ENCODE peak calls at places on chromosomes 13 and 19, in five cellular contexts. J is uterus, Z is suprapubic skin, D is stomach, W is body of pancreas. R is an unnamed sample.
A peak's percentile ranks its signal among the peaks of the same experiment; 100 is the strongest.

GRCh38 chr19:23802290-23802689 is 43.6 kb upstream of the ZNF681 start:
- DNase-seq in J (no peak), Z (no peak), D (no peak), W (no peak), R (no peak)

GRCh38 chr13:38210928-38211596 is 138.6 kb upstream of the UFM1 start:
- DNase-seq in J (no peak), Z (no peak), D (no peak), W (no peak), R (no peak)

GRCh38 chr13:20186771-20187170 is 6.0 kb downstream of the GJB2 start:
- DNase-seq in J (no peak), Z (no peak), D (no peak), W (no peak), R (no peak)

GRCh38 chr19:42468273-42468796 is 25.6 kb upstream of the CXCL17 start:
- DNase-seq in J (no peak), Z (no peak), D (no peak), W (no peak), R (peak; percentile 89)

GRCh38 chr13:106683918-106684317 is 116.0 kb upstream of the ARGLU1 start:
- DNase-seq in J (no peak), Z (no peak), D (no peak), W (no peak), R (no peak)

GRCh38 chr19:3335431-3336350 is 30.7 kb upstream of the NFIC start:
- DNase-seq in J (peak; percentile 54), Z (no peak), D (peak; percentile 77), W (peak; percentile 90), R (no peak)

GRCh38 chr19:33441828-33442227 is 68.3 kb downstream of the CEBPG start:
- DNase-seq in J (peak; percentile 1), Z (no peak), D (no peak), W (no peak), R (no peak)

GRCh38 chr19:15225797-15226196 is 6.5 kb downstream of the EPHX3 start:
- DNase-seq in J (no peak), Z (no peak), D (no peak), W (no peak), R (no peak)

GRCh38 chr19:19662866-19663291 is 597 bp downstream of the ATP13A1 start:
- DNase-seq in J (no peak), Z (peak; percentile 73), D (no peak), W (no peak), R (no peak)

GRCh38 chr13:72295173-72295572 is 428.2 kb upstream of the DACH1 start:
- DNase-seq in J (no peak), Z (no peak), D (no peak), W (no peak), R (no peak)

GRCh38 chr19:46442808-46443450 is 14.2 kb upstream of the PNMA8C start:
- DNase-seq in J (peak; percentile 59), Z (no peak), D (peak; percentile 55), W (peak; percentile 62), R (peak; percentile 41)

GRCh38 chr13:24183741-24184182 is 23.2 kb downstream of the SPATA13 start:
- DNase-seq in J (no peak), Z (no peak), D (no peak), W (peak; percentile 85), R (no peak)

GRCh38 chr19:44623080-44623479 is 9.7 kb downstream of the IGSF23 start:
- DNase-seq in J (no peak), Z (no peak), D (no peak), W (peak; percentile 26), R (no peak)

GRCh38 chr19:54137913-54138776 is 583 bp downstream of the CNOT3 start:
- DNase-seq in J (peak; percentile 40), Z (no peak), D (no peak), W (peak; percentile 35), R (peak; percentile 67)

GRCh38 chr19:13795595-13796300 is 505 bp downstream of the ZSWIM4 start:
- DNase-seq in J (no peak), Z (no peak), D (no peak), W (peak; percentile 45), R (peak; percentile 31)

GRCh38 chr13:44396295-44396962 is 22.8 kb downstream of the SERP2 start:
- DNase-seq in J (no peak), Z (no peak), D (no peak), W (no peak), R (no peak)

GRCh38 chr13:51230473-51231105 is 8.4 kb downstream of the FAM124A start:
- DNase-seq in J (peak; percentile 83), Z (no peak), D (peak; percentile 72), W (peak; percentile 60), R (no peak)

GRCh38 chr19:33224694-33225457 is 774 bp downstream of the SLC7A10 start:
- DNase-seq in J (no peak), Z (no peak), D (no peak), W (no peak), R (no peak)

GRCh38 chr13:96091164-96091931 is 1.4 kb downstream of the HS6ST3 start:
- DNase-seq in J (peak; percentile 43), Z (peak; percentile 75), D (peak; percentile 33), W (peak; percentile 41), R (no peak)

GRCh38 chr13:54573186-54573585 is 1544.6 kb downstream of the OLFM4 start:
- DNase-seq in J (no peak), Z (no peak), D (no peak), W (no peak), R (no peak)

GRCh38 chr13:45194081-45194939 is 6.5 kb downstream of the KCTD4 start:
- DNase-seq in J (no peak), Z (no peak), D (no peak), W (peak; percentile 21), R (no peak)

GRCh38 chr19:38693380-38694223 is 46.2 kb downstream of the ACTN4 start:
- DNase-seq in J (no peak), Z (no peak), D (no peak), W (peak; percentile 76), R (peak; percentile 89)

GRCh38 chr19:31340059-31341025 is 8.9 kb downstream of the TSHZ3 start:
- DNase-seq in J (peak; percentile 56), Z (no peak), D (no peak), W (no peak), R (no peak)

GRCh38 chr19:43809762-43810696 is 7.8 kb upstream of the LYPD5 start:
- DNase-seq in J (no peak), Z (no peak), D (no peak), W (no peak), R (no peak)

DNA sequence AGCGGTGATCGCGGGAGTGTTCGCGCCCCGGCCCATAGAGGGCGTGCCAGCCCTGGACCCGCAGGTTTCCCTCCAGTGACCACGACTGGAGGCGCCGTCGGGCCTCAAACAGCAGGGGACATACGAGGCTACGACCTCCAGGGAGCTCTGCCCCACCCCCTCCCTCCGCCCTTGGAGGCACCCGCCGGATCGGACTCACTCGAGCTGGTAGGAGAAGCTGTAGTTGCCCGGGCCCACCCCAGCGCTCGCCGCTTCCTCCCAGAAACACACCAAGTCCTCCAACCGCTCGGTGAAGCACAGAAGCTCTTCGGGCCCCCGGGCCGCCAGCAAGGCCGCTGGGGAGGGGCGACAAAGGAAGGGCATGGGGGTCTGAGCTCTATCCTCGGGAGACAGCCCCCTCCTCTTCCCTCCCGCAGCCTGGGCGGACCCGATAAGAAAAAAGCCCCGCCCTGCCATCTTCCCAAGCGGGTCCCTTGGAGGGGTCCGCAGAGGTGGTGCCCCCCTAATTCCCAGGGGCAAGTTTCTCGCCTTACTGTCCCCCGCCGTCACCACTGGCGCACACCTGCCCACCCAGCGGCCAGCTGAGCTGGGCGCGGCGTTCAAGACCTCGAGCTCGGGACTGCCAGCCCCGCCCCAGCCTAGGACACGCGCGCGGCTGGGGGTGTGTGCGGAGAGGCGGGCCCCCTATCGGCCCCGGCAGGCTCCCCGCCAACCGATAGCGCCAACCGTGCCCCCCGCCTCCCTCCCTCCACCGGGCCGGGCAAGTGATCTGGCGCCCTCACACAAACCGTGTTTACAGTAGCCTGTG is 1.0 kb downstream of the EPOR start:
- DNase-seq in J (no peak), Z (no peak), D (peak; percentile 71), W (peak; percentile 63), R (no peak)
- TF ChIP-seq POLR2A in J (no peak), Z (no peak), D (no peak), W (no peak), R (no peak)

DNA sequence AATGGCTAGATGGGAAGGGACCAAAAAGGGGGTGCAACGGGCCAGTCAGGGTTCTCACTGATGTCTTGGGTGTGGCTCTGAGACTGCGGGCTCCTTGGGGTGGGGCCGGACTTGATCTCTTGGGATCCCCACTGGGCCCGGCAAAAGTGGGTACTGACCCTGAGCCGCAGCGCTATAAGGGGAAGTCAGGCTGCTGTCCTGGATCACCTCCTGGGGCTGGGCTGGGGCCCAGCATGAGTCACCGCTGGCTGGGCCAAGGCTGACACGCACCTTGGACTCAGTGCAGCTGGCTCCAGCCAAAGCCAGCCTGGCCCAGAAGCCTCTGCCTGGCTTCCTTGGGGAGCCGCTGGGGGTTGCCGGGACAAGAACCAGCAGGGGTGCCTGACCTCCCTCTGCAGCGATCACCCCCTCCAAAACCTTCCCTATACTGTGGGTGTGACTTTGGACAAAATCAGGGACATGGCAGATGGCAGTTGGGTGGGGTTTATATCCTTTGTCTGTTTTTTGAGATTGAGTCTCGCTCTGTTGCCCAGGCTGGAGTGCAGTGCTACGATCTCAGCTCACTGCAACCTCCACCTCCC is 614 bp upstream of the IQCN start:
- DNase-seq in J (peak; percentile 95), Z (peak; percentile 92), D (peak; percentile 89), W (peak; percentile 95), R (peak; percentile 92)
- TF ChIP-seq POLR2A in J (no peak), Z (no peak), D (no peak), W (peak; percentile 57), R (no peak)

DNA sequence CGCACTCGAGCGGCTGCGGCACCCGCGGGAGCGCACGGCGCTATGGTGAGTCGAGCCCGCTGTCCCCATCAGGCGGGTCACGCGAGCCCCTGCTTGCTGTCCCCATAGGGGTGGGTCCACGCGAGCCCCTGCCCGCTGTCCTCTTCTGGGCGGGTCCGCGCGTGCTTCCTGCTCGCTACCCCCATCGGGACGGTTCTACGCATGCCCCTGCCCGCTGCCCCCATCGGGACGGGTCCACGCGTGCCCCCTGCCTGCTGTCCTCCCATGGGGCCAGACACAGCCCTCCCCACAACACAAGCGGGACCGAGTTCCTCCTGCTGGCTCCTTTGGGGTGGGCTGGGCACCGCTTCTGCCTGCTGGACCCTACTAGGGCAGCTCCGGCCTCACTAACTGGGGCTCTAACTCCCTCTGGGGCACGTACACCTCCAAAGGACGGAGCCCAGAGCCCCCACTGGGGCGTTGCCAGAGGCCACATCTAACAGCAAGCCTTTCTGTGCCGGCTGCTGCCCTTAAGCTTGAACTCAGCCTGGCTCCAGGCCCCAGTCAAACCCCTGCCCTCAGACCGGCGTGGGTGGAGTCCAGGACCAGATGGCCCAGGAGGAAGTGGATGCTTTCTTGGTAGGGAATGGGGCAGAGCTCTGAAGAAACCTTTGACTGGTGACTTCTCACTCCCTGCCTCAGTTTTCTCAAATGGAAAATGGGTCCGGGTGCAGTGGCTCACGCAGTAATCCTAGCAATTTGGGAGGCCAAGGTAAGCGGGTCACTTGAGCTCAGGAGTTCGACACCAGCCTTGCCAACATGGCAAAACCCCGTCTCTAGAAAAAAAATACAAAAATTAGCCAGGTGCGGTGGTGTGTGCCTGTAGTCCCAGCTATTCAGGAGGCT is 722 bp downstream of the COLGALT1 start:
- DNase-seq in J (peak; percentile 55), Z (no peak), D (peak; percentile 69), W (peak; percentile 65), R (no peak)
- TF ChIP-seq POLR2A in J (no peak), Z (no peak), D (no peak), W (peak; percentile 54), R (peak; percentile 25)

GRCh38 chr13:104008075-104008474 is 941.9 kb upstream of the SLC10A2 start:
- DNase-seq in J (no peak), Z (no peak), D (no peak), W (no peak), R (no peak)

GRCh38 chr13:104008571-104009435 is 942.6 kb upstream of the SLC10A2 start:
- DNase-seq in J (no peak), Z (no peak), D (no peak), W (no peak), R (no peak)

GRCh38 chr13:104004572-104004971 is 938.4 kb upstream of the SLC10A2 start:
- DNase-seq in J (no peak), Z (no peak), D (no peak), W (no peak), R (no peak)

GRCh38 chr13:104001766-104002165 is 935.5 kb upstream of the SLC10A2 start:
- DNase-seq in J (no peak), Z (no peak), D (no peak), W (no peak), R (no peak)

GRCh38 chr13:104006625-104007061 is 940.4 kb upstream of the SLC10A2 start:
- DNase-seq in J (no peak), Z (no peak), D (no peak), W (no peak), R (no peak)
- TF ChIP-seq POLR2A in J (no peak), Z (no peak), D (no peak), W (no peak), R (no peak)

R was measured in H54.